ENCODE peak calls at places on chromosomes 5 and 9, in four cellular contexts. One of them, this sample, is unnamed.

GRCh38 chr9:35029852-35030251 is 40.3 kb downstream of the DNAJB5 start:
- DNase-seq in K562: no peak
- DNase-seq in HepG2: no peak
- DNase-seq in GM12878: no peak
- DNase-seq in this sample: no peak

GRCh38 chr9:136973618-136974617 is 3.4 kb upstream of the PTGDS start:
- DNase-seq in K562: peak; percentile 44
- DNase-seq in HepG2: no peak
- DNase-seq in GM12878: no peak
- DNase-seq in this sample: no peak

GRCh38 chr9:70668751-70669150 is 254.3 kb upstream of the KLF9 start:
- DNase-seq in K562: no peak
- DNase-seq in HepG2: no peak
- DNase-seq in GM12878: no peak
- DNase-seq in this sample: no peak

GRCh38 chr9:33959725-33960124 is 89.0 kb downstream of the UBAP2 start:
- DNase-seq in K562: no peak
- DNase-seq in HepG2: no peak
- DNase-seq in GM12878: no peak
- DNase-seq in this sample: no peak

GRCh38 chr9:13817754-13818278 is 496.1 kb downstream of the NFIB start:
- DNase-seq in K562: no peak
- DNase-seq in HepG2: no peak
- DNase-seq in GM12878: no peak
- DNase-seq in this sample: no peak

GRCh38 chr5:93209476-93209875 is 371.5 kb downstream of the NR2F1-AS1 start:
- DNase-seq in K562: no peak
- DNase-seq in HepG2: no peak
- DNase-seq in GM12878: no peak
- DNase-seq in this sample: no peak

GRCh38 chr5:179873176-179873575 is 14.6 kb upstream of the MRNIP start:
- DNase-seq in K562: no peak
- DNase-seq in HepG2: no peak
- DNase-seq in GM12878: no peak
- DNase-seq in this sample: no peak

GRCh38 chr9:23686257-23686656 is 139.8 kb downstream of the ELAVL2 start:
- DNase-seq in K562: no peak
- DNase-seq in HepG2: no peak
- DNase-seq in GM12878: no peak
- DNase-seq in this sample: no peak

GRCh38 chr9:114386886-114387677 is 700 bp downstream of the AKNA start:
- DNase-seq in K562: no peak
- DNase-seq in HepG2: no peak
- DNase-seq in GM12878: no peak
- DNase-seq in this sample: no peak

GRCh38 chr9:4315582-4316215 is 15.8 kb upstream of the GLIS3 start:
- DNase-seq in K562: peak; percentile 53
- DNase-seq in HepG2: peak; percentile 43
- DNase-seq in GM12878: peak; percentile 32
- DNase-seq in this sample: peak; percentile 84

GRCh38 chr5:54440456-54440893 is 15.0 kb upstream of the HSPB3 start:
- DNase-seq in K562: no peak
- DNase-seq in HepG2: no peak
- DNase-seq in GM12878: peak; percentile 48
- DNase-seq in this sample: no peak

GRCh38 chr9:80467632-80468031 is 895.9 kb downstream of the TLE4 start:
- DNase-seq in K562: no peak
- DNase-seq in HepG2: no peak
- DNase-seq in GM12878: no peak
- DNase-seq in this sample: no peak

GRCh38 chr5:149438711-149439132 is 59.6 kb upstream of the IL17B start:
- DNase-seq in K562: no peak
- DNase-seq in HepG2: no peak
- DNase-seq in GM12878: no peak
- DNase-seq in this sample: no peak
- TF ChIP-seq POLR2AphosphoS2 in K562: no peak
- TF ChIP-seq POLR2AphosphoS2 in HepG2: no peak
- TF ChIP-seq POLR2AphosphoS2 in GM12878: no peak
- TF ChIP-seq POLR2AphosphoS2 in this sample: no peak

GRCh38 chr5:134370306-134370870 is 981 bp upstream of the UBE2B start:
- DNase-seq in K562: no peak
- DNase-seq in HepG2: no peak
- DNase-seq in GM12878: no peak
- DNase-seq in this sample: no peak

GRCh38 chr5:134371834-134372340 is 518 bp downstream of the UBE2B start:
- DNase-seq in K562: peak; percentile 58
- DNase-seq in HepG2: peak; percentile 56
- DNase-seq in GM12878: no peak
- DNase-seq in this sample: peak; percentile 54

GRCh38 chr5:134370871-134371833 is at the start of gene UBE2B:
- DNase-seq in K562: peak; percentile 91
- DNase-seq in HepG2: peak; percentile 99
- DNase-seq in GM12878: peak; percentile 97
- DNase-seq in this sample: peak; percentile 94

GRCh38 chr5:134374234-134374633 is 2.9 kb downstream of the UBE2B start:
- DNase-seq in K562: no peak
- DNase-seq in HepG2: no peak
- DNase-seq in GM12878: no peak
- DNase-seq in this sample: peak; percentile 36
- TF ChIP-seq JUNB in K562: no peak
- TF ChIP-seq JUNB in HepG2: no peak
- TF ChIP-seq JUNB in GM12878: no peak
- TF ChIP-seq JUNB in this sample: no peak

DNA sequence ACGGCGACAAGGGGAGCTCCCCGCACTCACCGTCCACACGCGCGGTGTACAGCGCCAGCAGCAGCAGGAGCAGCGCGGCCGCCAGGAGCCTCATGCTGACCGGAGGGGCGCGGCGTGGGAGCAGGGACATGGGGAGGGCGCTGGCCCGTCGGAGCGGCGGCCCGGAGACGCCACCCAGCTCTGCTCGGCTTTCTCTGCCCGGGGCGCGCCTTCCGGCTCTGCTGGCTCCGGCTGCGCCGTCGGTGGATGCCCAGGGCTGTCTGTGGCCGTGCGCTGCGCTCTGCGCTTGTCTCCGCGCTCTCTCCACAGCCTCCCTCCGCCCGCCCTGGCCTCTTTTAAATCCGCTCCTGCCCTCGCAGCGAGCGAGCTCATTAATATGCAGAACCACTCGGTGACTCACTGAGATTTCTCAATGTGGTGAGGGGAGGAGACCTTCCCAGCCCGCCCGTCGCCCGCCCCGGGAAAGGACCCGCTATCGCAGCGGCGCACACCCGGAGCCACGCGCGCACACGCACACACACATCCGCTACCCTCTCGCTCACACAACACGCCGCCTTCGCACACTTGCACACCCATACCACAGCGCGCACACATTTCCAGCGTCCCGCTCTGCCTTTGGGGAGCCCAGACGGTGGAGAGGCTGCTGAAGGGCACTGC is at the start of gene CXCL14:
- DNase-seq in K562: no peak
- DNase-seq in HepG2: no peak
- DNase-seq in GM12878: no peak
- DNase-seq in this sample: no peak
- TF ChIP-seq POLR2AphosphoS2 in K562: no peak
- TF ChIP-seq POLR2AphosphoS2 in HepG2: no peak
- TF ChIP-seq POLR2AphosphoS2 in GM12878: no peak
- TF ChIP-seq POLR2AphosphoS2 in this sample: no peak

DNA sequence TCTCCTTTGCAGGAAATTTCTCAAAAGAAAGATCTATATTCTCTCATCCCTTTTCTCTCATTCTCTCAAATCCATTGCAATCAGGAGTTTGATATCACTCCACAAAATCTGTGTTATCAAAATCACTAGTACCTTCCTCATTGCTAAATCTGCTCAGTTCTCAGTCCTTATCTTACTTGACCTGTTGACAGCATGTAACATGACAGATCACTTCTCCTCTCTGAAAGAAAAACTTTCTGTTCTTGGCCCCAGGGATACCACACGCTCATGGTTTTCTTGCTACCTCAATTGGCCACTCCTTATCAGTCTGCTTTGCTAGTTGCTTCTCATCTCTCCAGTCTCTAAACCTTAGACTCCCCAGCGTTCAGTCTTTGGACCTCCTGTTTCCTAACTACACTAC is 22.1 kb downstream of the SRP19 start:
- DNase-seq in K562: no peak
- DNase-seq in HepG2: no peak
- DNase-seq in GM12878: no peak
- DNase-seq in this sample: no peak
- TF ChIP-seq JUNB in K562: no peak
- TF ChIP-seq JUNB in HepG2: no peak
- TF ChIP-seq JUNB in GM12878: no peak
- TF ChIP-seq JUNB in this sample: no peak

DNA sequence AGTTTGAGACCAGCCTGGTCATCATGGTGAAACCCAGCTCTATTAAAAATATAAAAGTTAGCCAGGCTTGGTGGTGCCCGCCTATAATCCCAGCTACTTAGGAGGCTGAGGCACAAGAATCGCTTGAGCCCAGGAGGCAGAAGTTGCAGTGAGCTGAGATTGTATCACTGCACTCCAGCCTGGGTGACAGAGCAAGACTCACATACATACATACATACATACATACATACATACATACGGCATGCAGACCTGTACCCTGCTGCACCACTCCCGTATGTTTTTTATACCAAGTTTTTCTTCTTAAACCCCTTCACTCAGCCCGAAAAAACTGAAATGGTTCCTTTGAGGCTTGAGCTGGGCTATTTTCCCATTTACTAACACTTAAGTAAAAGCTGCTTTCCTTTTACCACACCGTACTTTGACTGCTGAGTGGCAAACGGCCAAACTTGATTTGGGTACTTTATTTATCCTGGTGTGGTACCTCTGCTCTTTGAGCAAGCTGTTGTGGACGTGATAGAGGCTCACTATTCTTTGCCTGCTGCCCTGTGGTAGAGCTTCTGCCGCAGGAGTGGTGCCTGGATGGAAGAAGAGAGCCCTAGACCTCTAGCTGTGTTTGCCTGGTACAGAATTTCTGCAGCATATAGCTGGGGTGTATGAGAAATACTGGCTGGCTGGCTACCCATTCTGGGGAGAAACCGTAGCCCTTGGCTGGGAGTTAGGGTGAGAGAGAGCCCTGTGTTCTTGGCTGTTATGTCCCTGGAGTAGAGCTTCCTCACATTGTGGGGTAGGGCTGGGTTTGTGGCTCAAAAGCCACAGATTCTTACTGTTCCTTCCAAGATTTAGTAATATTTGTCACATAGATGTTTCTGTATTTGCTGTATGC is 19.4 kb downstream of the IPO11 start:
- DNase-seq in K562: no peak
- DNase-seq in HepG2: no peak
- DNase-seq in GM12878: no peak
- DNase-seq in this sample: no peak
- TF ChIP-seq POLR2AphosphoS2 in K562: no peak
- TF ChIP-seq POLR2AphosphoS2 in HepG2: no peak
- TF ChIP-seq POLR2AphosphoS2 in GM12878: no peak
- TF ChIP-seq POLR2AphosphoS2 in this sample: no peak

GRCh38 chr5:135375040-135375439 is 24.0 kb downstream of the MACROH2A1 start:
- DNase-seq in K562: no peak
- DNase-seq in HepG2: no peak
- DNase-seq in GM12878: no peak
- DNase-seq in this sample: no peak

GRCh38 chr5:135382131-135382530 is 16.9 kb downstream of the MACROH2A1 start:
- DNase-seq in K562: peak; percentile 31
- DNase-seq in HepG2: no peak
- DNase-seq in GM12878: no peak
- DNase-seq in this sample: no peak

GRCh38 chr5:135377751-135378680 is 21.0 kb downstream of the MACROH2A1 start:
- DNase-seq in K562: no peak
- DNase-seq in HepG2: no peak
- DNase-seq in GM12878: no peak
- DNase-seq in this sample: no peak

GRCh38 chr5:135376961-135377621 is 21.9 kb downstream of the MACROH2A1 start:
- DNase-seq in K562: no peak
- DNase-seq in HepG2: no peak
- DNase-seq in GM12878: no peak
- DNase-seq in this sample: no peak

GRCh38 chr5:135379052-135379654 is 19.9 kb downstream of the MACROH2A1 start:
- DNase-seq in K562: no peak
- DNase-seq in HepG2: no peak
- DNase-seq in GM12878: no peak
- DNase-seq in this sample: peak; percentile 23
- TF ChIP-seq JUNB in K562: no peak
- TF ChIP-seq JUNB in HepG2: no peak
- TF ChIP-seq JUNB in GM12878: no peak
- TF ChIP-seq JUNB in this sample: no peak

GRCh38 chr9:97629136-97629535 is 4.0 kb downstream of the TSTD2 start:
- DNase-seq in K562: no peak
- DNase-seq in HepG2: no peak
- DNase-seq in GM12878: no peak
- DNase-seq in this sample: no peak

GRCh38 chr9:97633859-97634485 is 351 bp downstream of the NCBP1 start:
- DNase-seq in K562: no peak
- DNase-seq in HepG2: peak; percentile 3
- DNase-seq in GM12878: no peak
- DNase-seq in this sample: peak; percentile 16

GRCh38 chr9:97635026-97635425 is 1.4 kb downstream of the NCBP1 start:
- DNase-seq in K562: no peak
- DNase-seq in HepG2: no peak
- DNase-seq in GM12878: no peak
- DNase-seq in this sample: no peak

GRCh38 chr9:97632992-97633858 is at the start of the genes NCBP1 and TSTD2:
- DNase-seq in K562: peak; percentile 91
- DNase-seq in HepG2: peak; percentile 95
- DNase-seq in GM12878: peak; percentile 92
- DNase-seq in this sample: peak; percentile 91

DNA sequence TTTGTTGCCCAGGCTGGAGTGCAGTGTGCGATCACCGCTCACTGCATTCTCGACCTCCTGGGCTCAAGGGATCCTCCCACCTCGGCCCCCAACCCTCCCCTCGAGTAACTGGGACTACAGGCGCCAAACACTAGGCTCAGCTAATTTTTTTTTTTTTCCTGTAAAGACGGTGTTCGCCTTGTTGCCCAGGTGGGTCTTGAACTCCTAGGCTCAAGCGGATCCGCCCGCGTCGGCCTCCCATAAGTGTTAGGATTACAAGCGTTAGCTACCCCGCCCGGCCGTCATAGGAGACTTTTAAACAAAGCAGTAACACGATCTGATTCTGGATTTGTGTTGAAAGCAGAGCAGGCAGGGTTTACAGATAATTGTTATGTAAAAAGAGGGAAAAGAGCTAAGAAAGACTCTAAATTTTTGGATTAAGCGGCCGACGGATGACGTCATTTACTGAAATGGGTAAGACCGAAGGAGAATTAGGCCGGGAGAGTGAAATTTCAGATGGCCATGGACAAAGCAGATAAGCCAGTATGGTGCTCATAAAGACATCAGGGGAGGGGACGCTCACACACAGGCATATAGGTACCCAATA is 669 bp downstream of the TSTD2 start:
- DNase-seq in K562: no peak
- DNase-seq in HepG2: no peak
- DNase-seq in GM12878: no peak
- DNase-seq in this sample: no peak
- TF ChIP-seq POLR2AphosphoS2 in K562: no peak
- TF ChIP-seq POLR2AphosphoS2 in HepG2: no peak
- TF ChIP-seq POLR2AphosphoS2 in GM12878: no peak
- TF ChIP-seq POLR2AphosphoS2 in this sample: no peak

GRCh38 chr5:172678902-172679301 is 37.8 kb downstream of the NEURL1B start:
- DNase-seq in K562: no peak
- DNase-seq in HepG2: no peak
- DNase-seq in GM12878: no peak
- DNase-seq in this sample: no peak
- TF ChIP-seq JUNB in K562: no peak
- TF ChIP-seq JUNB in HepG2: no peak
- TF ChIP-seq JUNB in GM12878: no peak
- TF ChIP-seq JUNB in this sample: no peak

GRCh38 chr5:133506165-133506564 is 106.2 kb downstream of the FSTL4 start:
- DNase-seq in K562: no peak
- DNase-seq in HepG2: no peak
- DNase-seq in GM12878: no peak
- DNase-seq in this sample: no peak
- TF ChIP-seq POLR2AphosphoS2 in K562: no peak
- TF ChIP-seq POLR2AphosphoS2 in HepG2: no peak
- TF ChIP-seq POLR2AphosphoS2 in GM12878: no peak
- TF ChIP-seq POLR2AphosphoS2 in this sample: no peak

This sample was measured in A549.